ENCODE peak calls at places on chromosomes 11 and 22, in six cellular contexts. Q, J, S, X, H and U are unnamed samples. For H3K36me3, the result is how much of the 10 kb centered on the place peaks cover.

GRCh38 chr11:95711162-95711944 is 78.2 kb downstream of the FAM76B start:
- DNase-seq in X (no peak), Q (no peak), J (peak), S (no peak), H (no peak), U (no peak)

GRCh38 chr11:88535916-88536547 is 198.5 kb upstream of the CTSC start:
- DNase-seq in H (peak), J (peak), Q (no peak), X (no peak), S (no peak), U (no peak)

GRCh38 chr11:13929551-13929950 is 33.0 kb upstream of the SPON1 start:
- DNase-seq in J (no peak), X (no peak), H (no peak), S (no peak), Q (no peak), U (no peak)

GRCh38 chr11:3056296-3057068 is 741 bp downstream of the CARS1 start:
- DNase-seq in J (peak), X (no peak), S (peak), Q (peak), H (no peak), U (no peak)

GRCh38 chr22:22156716-22157499 is 87.7 kb upstream of the VPREB1 start:
- DNase-seq in H (peak), J (peak), S (peak), Q (peak), X (peak), U (no peak)

GRCh38 chr22:29202231-29203192 is 3.2 kb upstream of the EMID1 start:
- DNase-seq in S (peak), J (no peak), H (no peak), Q (peak), X (no peak), U (no peak)

GRCh38 chr11:8055836-8056526 is 25.0 kb upstream of the TUB start:
- DNase-seq in S (no peak), J (no peak), H (no peak), X (no peak), Q (no peak), U (no peak)

GRCh38 chr11:35174666-35175065 is 35.7 kb downstream of the CD44 start:
- DNase-seq in J (peak), X (no peak), H (no peak), S (no peak), Q (no peak), U (no peak)

GRCh38 chr11:76838422-76839068 is 22.2 kb upstream of the ACER3 start:
- DNase-seq in X (no peak), J (peak), H (no peak), Q (no peak), S (peak), U (no peak)

GRCh38 chr11:111064118-111064517 is 181.4 kb upstream of the POU2AF2 start:
- DNase-seq in S (no peak), J (peak), H (no peak), X (no peak), Q (no peak), U (no peak)

GRCh38 chr11:2171531-2171930 is at the start of gene TH:
- DNase-seq in J (no peak), X (no peak), S (no peak), Q (no peak), H (no peak), U (no peak)

GRCh38 chr11:297666-298405 is 1.5 kb downstream of the IFITM5 start:
- DNase-seq in X (no peak), Q (no peak), J (peak), S (no peak), H (no peak), U (peak)

GRCh38 chr11:122709042-122709760 is 53.7 kb downstream of the UBASH3B start:
- DNase-seq in H (peak), X (no peak), J (peak), S (no peak), Q (no peak), U (no peak)

GRCh38 chr11:107769189-107769588 is 57.3 kb upstream of the SLN start:
- DNase-seq in S (no peak), J (peak), Q (no peak), X (no peak), H (peak), U (no peak)

GRCh38 chr22:39598017-39598965 is 27.7 kb downstream of the CACNA1I start:
- DNase-seq in X (peak), S (peak), Q (peak), J (peak), H (peak), U (peak)

GRCh38 chr11:76597533-76598425 is 72.8 kb downstream of the LRRC32 start:
- DNase-seq in H (no peak), X (no peak), S (no peak), Q (no peak), J (no peak), U (no peak)

DNA sequence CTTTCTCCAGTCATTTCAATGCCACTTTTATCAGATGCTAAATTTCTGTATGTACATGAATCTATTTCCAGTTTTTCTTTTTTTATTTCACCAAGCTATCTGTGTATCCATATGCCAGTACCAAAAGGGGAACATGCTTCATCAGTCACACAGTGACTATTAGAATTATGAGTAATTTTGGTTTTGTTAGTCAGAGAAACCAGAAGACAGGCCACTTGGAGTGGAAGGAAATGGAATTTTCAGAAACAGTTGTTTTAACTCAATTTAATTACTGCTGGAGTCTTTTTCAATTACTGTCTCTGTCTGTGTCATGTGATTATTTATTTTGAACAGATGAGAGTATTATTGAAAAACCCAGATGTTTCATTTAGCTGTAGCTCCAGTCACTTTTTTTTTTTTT is 84.6 kb upstream of the ANO3 start:
- DNase-seq in S (no peak), J (peak), X (no peak), H (no peak), Q (no peak), U (no peak)
- H3K36me3 ChIP-seq in S (under half), J (under half), X (under half), H (under half), Q (under half), U (under half)

DNA sequence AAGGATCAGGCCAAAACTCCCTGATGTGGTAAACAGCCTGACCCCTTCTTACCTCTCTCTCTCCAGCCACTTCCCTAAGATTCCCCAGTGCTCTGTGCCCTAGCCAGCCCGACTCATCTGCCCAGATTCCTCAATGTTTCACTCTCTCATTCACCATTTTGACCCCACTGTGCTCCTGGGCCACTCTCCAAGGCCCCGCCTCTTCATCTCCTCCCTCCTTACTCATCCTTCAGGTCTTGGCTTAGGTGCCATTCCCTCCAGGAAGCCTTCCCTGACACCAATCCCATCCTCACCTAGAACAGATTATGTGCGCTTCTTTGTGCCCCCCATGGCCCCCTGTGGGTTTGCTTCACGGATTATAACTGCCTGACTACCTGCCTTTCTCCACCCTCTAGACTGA is 13.2 kb downstream of the SLC43A3 start:
- DNase-seq in Q (no peak), X (no peak), J (no peak), S (no peak), H (no peak), U (no peak)
- H3K36me3 ChIP-seq in Q (under half), X (half or more), J (under half), S (under half), H (under half), U (half or more)

DNA sequence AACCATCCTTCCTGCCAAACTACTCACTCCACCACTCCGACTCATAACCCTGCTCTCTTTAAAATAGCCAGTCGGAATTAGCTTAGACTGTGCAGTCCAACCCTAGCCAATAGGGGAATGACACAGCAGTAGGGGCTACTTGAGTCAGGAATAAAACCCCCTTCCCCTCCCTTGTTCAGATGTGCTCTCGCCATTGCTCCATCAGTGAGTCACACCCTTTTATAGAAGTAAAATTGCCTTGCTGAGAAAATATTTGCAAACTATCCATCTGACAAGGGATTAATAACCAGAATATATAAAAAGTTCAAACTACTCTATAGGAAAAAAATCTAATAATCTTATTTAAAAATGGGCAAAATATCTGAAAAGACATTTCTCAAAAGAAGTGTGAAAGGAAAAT is 26.2 kb downstream of the DMC1 start:
- DNase-seq in Q (no peak), J (peak), H (no peak), X (no peak), S (no peak), U (no peak)
- H3K36me3 ChIP-seq in Q (under half), J (under half), H (under half), X (under half), S (under half), U (under half)

DNA sequence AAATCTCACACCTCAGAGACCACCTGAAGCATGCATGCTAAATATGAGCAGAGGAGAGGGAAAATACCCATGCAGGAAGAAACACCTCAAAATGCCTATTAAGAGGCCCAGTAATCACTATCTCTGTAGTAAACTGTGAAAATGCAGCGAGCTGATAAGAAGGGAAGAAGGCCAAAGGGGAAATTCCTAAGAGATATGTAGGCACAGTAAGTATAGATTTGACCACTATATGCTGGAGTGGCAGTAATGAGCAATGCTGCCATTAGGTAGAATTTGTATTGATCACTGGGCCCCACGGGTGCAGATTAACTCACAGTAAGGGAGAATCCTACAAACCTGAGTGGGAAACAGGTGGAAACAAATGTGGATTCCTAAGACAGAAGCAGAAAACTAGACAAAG is 1813.1 kb upstream of the RAG2 start:
- DNase-seq in Q (no peak), X (no peak), J (no peak), H (no peak), S (peak), U (no peak)
- H3K36me3 ChIP-seq in Q (under half), X (under half), J (under half), H (under half), S (under half), U (under half)

DNA sequence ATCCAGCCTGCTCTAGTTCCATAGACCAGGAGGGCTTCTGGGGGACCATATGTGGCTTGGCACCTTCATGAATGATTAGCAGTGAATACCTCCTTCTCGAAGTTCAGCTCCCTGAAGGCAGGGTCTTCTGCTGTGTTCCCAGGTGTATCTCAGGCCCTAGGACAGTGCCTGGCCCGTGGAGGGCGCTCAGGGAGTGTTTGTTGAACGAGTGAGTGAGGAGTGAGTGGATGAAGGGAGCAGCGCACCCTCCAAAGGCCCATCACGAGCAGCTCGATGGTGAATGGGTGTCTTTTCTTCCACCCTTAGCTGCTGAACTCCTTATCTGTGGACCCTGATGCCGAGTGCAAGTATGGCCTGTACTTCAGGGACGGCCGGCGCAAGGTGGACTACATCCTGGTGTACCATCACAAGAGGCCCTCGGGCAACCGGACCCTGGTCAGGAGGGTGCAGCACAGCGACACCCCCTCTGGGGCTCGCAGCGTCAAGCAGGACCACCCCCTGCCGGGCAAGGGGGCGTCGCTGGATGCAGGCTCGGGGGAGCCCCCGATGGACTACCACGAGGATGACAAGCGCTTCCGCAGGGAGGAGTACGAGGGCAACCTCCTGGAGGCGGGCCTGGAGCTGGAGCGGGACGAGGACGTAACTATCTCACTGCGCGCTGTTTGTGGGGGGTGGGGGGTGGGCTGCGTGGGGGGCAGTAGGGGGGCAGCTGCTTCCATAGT is 9.5 kb downstream of the ANO1 start:
- DNase-seq in J (no peak), Q (no peak), S (peak), H (no peak), X (no peak), U (peak)
- H3K36me3 ChIP-seq in J (under half), Q (under half), S (under half), H (under half), X (under half), U (under half)

DNA sequence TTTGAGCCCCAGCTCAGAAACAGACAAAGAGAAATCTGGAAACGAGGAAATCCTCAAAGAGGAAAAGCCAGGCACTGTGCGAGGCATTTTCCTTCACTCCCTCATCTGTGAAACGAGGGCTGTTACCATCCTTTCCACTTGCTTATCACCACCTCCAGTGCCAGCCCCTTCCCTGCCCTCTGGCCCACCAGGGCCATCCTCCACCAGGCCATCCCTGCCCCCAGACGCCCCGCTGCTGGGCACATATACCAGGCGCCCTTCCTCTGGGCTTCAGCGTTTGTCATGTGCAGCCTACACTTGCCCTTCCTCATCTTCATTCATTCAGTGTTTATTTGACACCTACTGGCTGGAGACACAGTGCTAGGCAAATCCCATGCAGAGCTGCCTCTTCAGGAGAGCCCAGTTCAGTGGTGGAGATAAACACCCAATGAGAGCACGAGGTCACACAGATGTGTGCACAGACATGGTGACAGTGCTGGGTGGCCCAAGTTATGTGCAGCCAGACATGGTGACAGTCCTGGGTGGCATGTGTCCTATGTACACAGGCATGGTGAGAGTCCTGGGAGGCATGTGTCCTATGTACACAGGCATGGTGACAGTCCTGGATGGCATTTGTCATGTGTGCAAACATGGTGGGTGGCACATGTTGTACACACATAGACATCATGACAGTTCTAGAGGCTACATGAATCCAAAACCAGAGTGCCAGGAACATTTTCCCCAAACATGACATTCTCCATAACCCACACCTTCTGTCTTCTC is 9.7 kb downstream of the SPTBN2 start:
- DNase-seq in J (no peak), H (no peak), Q (no peak), S (no peak), X (no peak), U (peak)
- H3K36me3 ChIP-seq in J (under half), H (under half), Q (under half), S (under half), X (half or more), U (under half)

GRCh38 chr11:130110325-130111108 is 40.8 kb downstream of the APLP2 start:
- DNase-seq in S (no peak), X (no peak), Q (no peak), H (no peak), J (no peak), U (no peak)
- H3K36me3 ChIP-seq in S (under half), X (under half), Q (under half), H (under half), J (under half), U (under half)

DNA sequence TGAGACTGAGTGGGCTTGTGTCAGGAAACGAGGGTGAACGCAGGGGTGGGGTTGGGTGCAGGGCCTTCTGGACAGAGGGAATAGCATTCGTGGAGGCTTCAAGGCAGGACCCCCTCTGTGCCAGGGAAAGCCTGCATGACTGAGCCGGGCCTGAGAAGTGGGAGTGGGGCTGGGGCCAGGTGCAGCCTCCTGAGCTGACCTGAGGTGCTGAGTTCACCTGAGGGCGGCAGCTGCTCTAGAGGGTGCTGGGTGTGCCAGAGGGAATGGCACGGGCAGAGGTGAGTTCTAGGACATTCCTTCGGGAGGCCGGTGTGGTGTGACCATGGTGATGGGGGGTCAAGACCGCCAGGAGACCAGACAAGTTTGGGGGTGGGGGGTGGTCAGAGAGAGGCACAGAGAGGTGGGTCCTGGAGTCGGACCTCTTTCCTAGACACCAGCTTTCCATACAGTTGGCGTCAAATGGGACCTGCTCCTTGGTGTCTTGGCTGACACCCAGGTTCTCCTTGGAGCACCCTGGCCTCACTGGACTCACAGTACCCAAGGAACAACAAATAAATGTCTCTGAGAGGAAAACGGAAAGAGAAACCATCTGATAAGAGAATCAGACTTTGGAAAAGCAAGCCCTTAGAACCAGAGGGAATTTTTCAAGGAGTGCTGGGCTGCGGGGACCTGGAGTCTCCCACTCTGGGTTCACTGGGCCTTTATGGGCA is 7.7 kb downstream of the MPPED1 start:
- DNase-seq in S (no peak), Q (no peak), H (no peak), J (no peak), X (no peak), U (no peak)
- H3K36me3 ChIP-seq in S (under half), Q (under half), H (under half), J (under half), X (under half), U (under half)

DNA sequence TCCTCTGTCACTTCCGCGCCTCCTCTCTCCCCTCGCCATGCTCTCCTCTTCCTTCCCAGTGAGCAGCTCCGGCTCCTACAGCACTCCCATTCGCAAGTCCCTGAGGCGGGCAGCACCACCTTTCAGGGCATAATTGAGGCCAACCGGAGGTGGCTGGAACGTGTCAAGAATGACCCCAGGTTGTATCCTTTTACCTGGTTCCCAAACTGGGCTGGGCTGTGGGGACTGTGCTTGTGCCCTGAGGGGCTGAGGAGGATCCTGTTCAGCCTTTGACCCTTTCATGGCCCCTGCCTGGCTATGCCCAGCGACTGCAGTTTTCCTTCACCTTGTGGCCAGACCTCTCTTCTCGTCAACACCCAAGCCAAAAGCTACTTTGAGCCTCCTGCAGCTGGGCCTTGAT is 84.1 kb downstream of the CEP164 start:
- DNase-seq in X (no peak), Q (no peak), H (no peak), J (no peak), S (no peak), U (peak)
- H3K36me3 ChIP-seq in X (under half), Q (under half), H (under half), J (under half), S (under half), U (under half)